ENCODE peak calls at places on chromosomes 1 and 21, in four cellular contexts. F is K562, R is GM12878, S is HepG2. H is an unnamed sample.

GRCh38 chr1:24140741-24141181 is 2.2 kb downstream of the IL22RA1 start:
- DNase-seq in F (no peak), S (no peak), R (no peak), H (no peak)

GRCh38 chr1:72285074-72285425 is 2.7 kb upstream of the NEGR1 start:
- DNase-seq in F (no peak), S (no peak), R (no peak), H (no peak)

GRCh38 chr1:51237714-51238403 is 1.8 kb downstream of the RNF11 start:
- DNase-seq in R (no peak), F (peak), S (no peak), H (no peak)

GRCh38 chr1:231121533-231121932 is 40.3 kb upstream of the TRIM67 start:
- DNase-seq in R (no peak), S (no peak), F (no peak), H (no peak)

GRCh38 chr1:44677201-44677520 is 2.6 kb downstream of the ARMH1 start:
- DNase-seq in S (peak), R (no peak), F (peak), H (no peak)

GRCh38 chr1:186535388-186536133 is 74.6 kb upstream of the PDC start:
- DNase-seq in R (no peak), S (no peak), F (no peak), H (no peak)

GRCh38 chr21:26844258-26845065 is 747 bp downstream of the ADAMTS1 start:
- DNase-seq in F (no peak), S (no peak), R (no peak), H (no peak)

GRCh38 chr1:107529511-107530149 is 388.8 kb downstream of the NTNG1 start:
- DNase-seq in R (peak), S (peak), F (peak), H (no peak)

GRCh38 chr1:88698140-88698539 is 14.1 kb downstream of the PKN2 start:
- DNase-seq in S (no peak), R (no peak), F (peak), H (no peak)

GRCh38 chr1:162175393-162175792 is 105.9 kb downstream of the NOS1AP start:
- DNase-seq in S (no peak), R (no peak), F (no peak), H (no peak)

GRCh38 chr1:63316540-63316939 is 5.8 kb upstream of the FOXD3 start:
- DNase-seq in R (no peak), S (no peak), F (no peak), H (no peak)

GRCh38 chr1:80593197-80593596 is 1207.5 kb upstream of the ADGRL2 start:
- DNase-seq in F (no peak), R (no peak), S (no peak), H (no peak)

GRCh38 chr1:39106949-39107740 is 81.0 kb downstream of the NDUFS5 start:
- DNase-seq in F (no peak), S (no peak), R (no peak), H (no peak)

GRCh38 chr1:232172556-232172955 is 457.4 kb downstream of the SIPA1L2 start:
- DNase-seq in S (no peak), F (no peak), R (no peak), H (no peak)

GRCh38 chr1:150576794-150577556 is 2.4 kb downstream of the MCL1 start:
- DNase-seq in S (peak), R (no peak), F (peak), H (no peak)

GRCh38 chr1:150577557-150578277 is 1.7 kb downstream of the MCL1 start:
- DNase-seq in S (no peak), F (peak), R (no peak), H (no peak)

GRCh38 chr1:150579955-150580642 is 689 bp upstream of the MCL1 start:
- DNase-seq in F (no peak), S (no peak), R (no peak), H (no peak)

GRCh38 chr1:150579110-150579954 is at the start of gene MCL1:
- DNase-seq in R (peak), S (peak), F (peak), H (peak)

DNA sequence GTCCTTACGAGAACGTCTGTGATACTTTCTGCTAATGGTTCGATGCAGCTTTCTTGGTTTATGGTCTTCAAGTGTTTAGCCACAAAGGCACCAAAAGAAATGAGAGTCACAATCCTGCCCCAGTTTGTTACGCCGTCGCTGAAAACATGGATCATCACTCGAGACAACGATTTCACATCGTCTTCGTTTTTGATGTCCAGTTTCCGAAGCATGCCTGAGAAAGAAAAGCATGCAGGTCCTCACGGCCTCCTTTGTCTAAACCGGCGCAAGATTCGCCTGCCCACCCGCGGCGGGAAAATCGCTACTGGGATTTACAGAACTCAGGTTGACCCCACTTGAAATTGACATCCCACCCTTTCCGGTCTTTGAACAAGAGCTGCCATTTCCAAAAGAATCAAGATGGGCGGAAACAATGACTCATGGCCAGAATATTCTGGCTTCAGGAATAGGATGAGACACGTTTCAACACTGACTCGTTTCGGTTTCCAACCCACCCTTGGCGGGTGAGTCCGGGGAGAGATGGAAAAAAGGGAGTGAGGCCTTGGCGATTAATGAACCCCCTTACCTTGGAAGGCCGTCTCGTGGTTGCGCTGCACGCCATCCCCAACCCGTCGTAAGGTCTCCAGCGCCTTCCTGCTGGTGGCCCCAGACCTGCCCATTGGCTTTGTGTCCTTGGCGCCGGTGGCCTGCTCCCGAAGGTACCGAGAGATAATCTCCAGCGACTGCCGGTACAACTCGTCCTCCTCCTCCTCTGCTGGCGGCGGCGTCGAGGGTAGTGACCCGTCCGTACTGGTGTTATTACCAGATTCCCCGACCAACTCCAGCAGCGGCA is 916 bp downstream of the MCL1 start:
- DNase-seq in R (no peak), F (peak), S (peak), H (no peak)
- TF ChIP-seq REST in R (no peak), F (no peak), S (no peak), H (no peak)

DNA sequence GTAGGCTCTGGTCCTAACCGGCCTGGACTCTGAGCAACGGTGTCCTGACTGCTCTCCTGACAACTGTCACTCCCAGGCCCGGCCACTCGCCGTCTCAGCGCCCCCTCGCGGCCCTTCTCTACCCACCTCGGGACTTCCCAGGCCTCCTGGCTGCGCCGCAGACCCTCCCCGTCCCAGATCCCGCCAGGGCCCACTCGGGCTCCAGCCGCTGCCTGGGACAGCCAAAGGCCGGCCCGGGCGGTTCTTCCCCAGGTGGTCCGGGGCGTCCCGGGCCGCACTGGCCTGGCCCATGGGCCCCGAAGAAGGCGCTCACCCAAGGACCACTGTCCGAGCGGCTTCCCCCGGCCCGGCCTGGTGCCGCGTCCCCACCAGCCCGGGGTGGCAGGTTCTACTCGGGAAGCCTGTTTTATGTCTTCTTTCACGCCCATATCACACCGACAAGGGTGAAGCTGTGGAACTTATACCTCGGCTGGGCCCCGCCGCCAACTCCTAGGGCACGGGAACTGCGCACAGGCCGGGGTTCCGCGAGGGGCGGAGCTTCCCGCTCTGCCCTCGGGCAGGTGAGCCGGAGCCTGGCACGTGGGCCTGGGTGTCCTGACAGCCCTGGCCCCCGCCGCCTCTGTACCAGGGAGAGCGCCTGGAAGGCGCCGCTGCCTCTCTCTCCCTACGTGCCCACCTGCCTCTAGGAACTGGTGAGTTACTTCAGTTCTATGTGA is 138.3 kb downstream of the TTLL7 start:
- DNase-seq in R (no peak), S (peak), F (peak), H (peak)
- TF ChIP-seq POLR2A in R (no peak), S (no peak), F (no peak), H (no peak)

GRCh38 chr1:20739225-20739624 is 6.7 kb upstream of the SH2D5 start:
- DNase-seq in F (no peak), S (no peak), R (no peak), H (no peak)
- TF ChIP-seq SP1 in F (no peak), S (no peak), R (no peak), H (no peak)

GRCh38 chr1:177210071-177210470 is 39.3 kb downstream of the BRINP2 start:
- DNase-seq in S (no peak), F (no peak), R (no peak), H (no peak)
- TF ChIP-seq REST in S (no peak), F (no peak), R (no peak), H (no peak)

GRCh38 chr1:153960206-153960605 is 1.8 kb upstream of the CRTC2 start:
- DNase-seq in R (no peak), S (no peak), F (no peak), H (no peak)

GRCh38 chr1:153962088-153963029 is 978 bp downstream of the SLC39A1 start:
- DNase-seq in R (no peak), S (peak), F (no peak), H (no peak)

GRCh38 chr1:153961421-153961820 is 1.9 kb downstream of the SLC39A1 start:
- DNase-seq in S (no peak), F (no peak), R (no peak), H (no peak)

GRCh38 chr1:153963850-153964331 is 554 bp upstream of the SLC39A1 start:
- DNase-seq in R (no peak), S (peak), F (no peak), H (peak)

DNA sequence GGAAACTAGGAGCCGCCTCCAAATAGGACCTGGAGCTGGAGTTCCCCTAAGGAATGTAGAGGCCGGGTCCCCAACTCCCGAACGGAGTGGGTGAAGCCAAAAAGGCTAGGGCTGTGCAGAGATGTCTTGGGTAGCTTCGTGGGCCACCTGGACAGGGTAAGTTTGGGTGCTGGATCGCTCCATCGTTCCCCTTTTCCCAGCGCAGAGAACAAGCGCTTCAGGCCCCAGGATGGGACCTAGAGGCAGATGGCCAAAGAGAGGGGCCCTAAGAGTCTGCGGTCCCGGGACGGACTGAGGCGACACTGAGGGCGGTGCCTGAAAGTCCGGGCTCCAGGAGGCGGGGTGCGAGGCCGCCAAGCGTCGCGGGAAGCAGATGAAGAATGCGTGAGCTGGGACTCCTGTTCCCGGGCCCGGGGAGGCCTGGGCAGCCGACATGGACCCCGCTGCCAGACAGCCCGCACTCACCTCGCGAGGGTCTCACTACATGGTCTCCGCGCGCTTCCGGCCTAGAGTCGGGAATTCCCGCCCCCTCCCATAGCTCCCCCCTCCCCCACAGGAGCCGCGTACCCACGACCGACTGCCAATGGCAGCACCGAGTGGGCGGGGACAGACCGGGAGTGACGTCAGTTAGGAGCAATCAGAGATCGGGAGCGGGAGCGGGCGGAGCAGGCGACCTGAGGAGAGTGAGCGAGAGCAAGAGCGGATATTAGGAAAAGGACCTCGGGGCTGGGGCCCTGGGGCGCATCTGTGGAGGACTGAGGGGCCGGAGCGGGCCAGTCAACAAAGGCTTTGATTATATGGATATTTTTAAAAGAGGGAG is at the start of gene SLC39A1:
- DNase-seq in S (peak), R (peak), F (peak), H (peak)
- TF ChIP-seq POLR2A in S (peak), R (peak), F (peak), H (peak)

GRCh38 chr1:109047339-109047738 is 5.4 kb upstream of the WDR47 start:
- DNase-seq in S (no peak), F (no peak), R (no peak), H (no peak)

GRCh38 chr1:109046671-109047070 is 4.8 kb upstream of the WDR47 start:
- DNase-seq in F (no peak), S (no peak), R (no peak), H (no peak)

GRCh38 chr1:109045595-109045994 is 3.7 kb upstream of the WDR47 start:
- DNase-seq in R (no peak), S (no peak), F (no peak), H (no peak)

GRCh38 chr1:109048335-109048734 is 6.4 kb upstream of the WDR47 start:
- DNase-seq in R (no peak), F (no peak), S (no peak), H (no peak)

GRCh38 chr1:109050228-109050995 is 8.5 kb upstream of the WDR47 start:
- DNase-seq in S (peak), F (no peak), R (no peak), H (no peak)
- TF ChIP-seq SP1 in S (no peak), F (no peak), R (no peak), H (no peak)

H was measured in HCT116.